ENCODE peak calls at places on chromosomes 4 and X, in four cellular contexts. O is uterus, H is GM18507, R is kidney tubule cell. S is an unnamed sample.

GRCh38 chrX:132958086-132958703 is at the start of gene HS6ST2:
- DNase-seq in O (no peak), H (no peak), R (peak), S (no peak)

GRCh38 chrX:11765449-11765848 is 7.4 kb downstream of the MSL3 start:
- DNase-seq in O (no peak), H (no peak), R (no peak), S (no peak)

GRCh38 chr4:3341760-3342159 is 48.9 kb downstream of the RGS12 start:
- DNase-seq in O (no peak), H (no peak), R (no peak), S (no peak)

GRCh38 chr4:106486533-106486932 is 118.0 kb upstream of the GIMD1 start:
- DNase-seq in O (no peak), H (no peak), R (no peak), S (no peak)

GRCh38 chr4:30714408-30715031 is 5.6 kb upstream of the PCDH7 start:
- DNase-seq in O (peak), H (no peak), R (peak), S (no peak)

GRCh38 chr4:56410247-56410646 is 23.0 kb upstream of the AASDH start:
- DNase-seq in O (peak), H (no peak), R (peak), S (peak)

GRCh38 chr4:38084984-38085383 is 124.8 kb downstream of the PTTG2 start:
- DNase-seq in O (no peak), H (no peak), R (no peak), S (peak)

GRCh38 chr4:102825261-102826071 is 1.9 kb downstream of the UBE2D3 start:
- DNase-seq in O (peak), H (no peak), R (peak), S (peak)

GRCh38 chr4:37922323-37922722 is 31.4 kb downstream of the TBC1D1 start:
- DNase-seq in O (no peak), H (no peak), R (no peak), S (peak)

GRCh38 chrX:153408871-153409351 is 2.4 kb upstream of the ZFP92 start:
- DNase-seq in O (no peak), H (no peak), R (no peak), S (no peak)

GRCh38 chr4:3204021-3204431 is 44.9 kb upstream of the MSANTD1 start:
- DNase-seq in O (peak), H (no peak), R (no peak), S (no peak)

GRCh38 chr4:105352826-105353225 is 121.0 kb downstream of the PPA2 start:
- DNase-seq in O (no peak), H (peak), R (peak), S (no peak)

GRCh38 chr4:111208970-111209369 is 586.1 kb upstream of the PITX2 start:
- DNase-seq in O (no peak), H (no peak), R (no peak), S (no peak)

GRCh38 chr4:155657169-155657568 is 9.5 kb upstream of the GUCY1A1 start:
- DNase-seq in O (no peak), H (no peak), R (no peak), S (no peak)

GRCh38 chr4:144674711-144675110 is 28.8 kb downstream of the HHIP start:
- DNase-seq in O (no peak), H (no peak), R (no peak), S (no peak)

GRCh38 chrX:57453901-57454300 is 137.9 kb upstream of the ZXDB start:
- DNase-seq in O (no peak), H (peak), R (peak), S (no peak)